ENCODE peak calls at places on chromosome 12, in six cellular contexts. U is MG63; R is A549; T is psoas muscle; L is activated CD8-positive, alpha-beta memory T cell treated with anti-CD3 and anti-CD28 coated beads, Interleukin-2, amount 50 U/mL, for 4 hours; M is NCI-H1694. C is an unnamed sample.

GRCh38 chr12:90076851-90077319 is 368.2 kb upstream of the ATP2B1 start:
- DNase-seq in U (no peak), R (no peak), T (no peak), L (no peak), M (no peak), C (no peak)

GRCh38 chr12:107439101-107439738 is 246.4 kb upstream of the PWP1 start:
- DNase-seq in U (no peak), R (no peak), T (no peak), L (no peak), M (no peak), C (no peak)

GRCh38 chr12:122005252-122005651 is 16.4 kb upstream of the BCL7A start:
- DNase-seq in U (no peak), R (no peak), T (no peak), L (no peak), M (no peak), C (no peak)

GRCh38 chr12:48973531-48973930 is 2.0 kb upstream of the WNT10B start:
- DNase-seq in U (no peak), R (no peak), T (peak), L (no peak), M (no peak), C (no peak)

GRCh38 chr12:38892090-38892786 is 13.2 kb downstream of the CPNE8 start:
- DNase-seq in U (peak), R (peak), T (no peak), L (no peak), M (no peak), C (no peak)

GRCh38 chr12:80000831-80001230 is 65.9 kb upstream of the PPP1R12A start:
- DNase-seq in U (no peak), R (no peak), T (no peak), L (no peak), M (no peak), C (no peak)

GRCh38 chr12:20711846-20712245 is 16.7 kb downstream of the SLCO1C1 start:
- DNase-seq in U (no peak), R (no peak), T (no peak), L (no peak), M (no peak), C (no peak)

GRCh38 chr12:47509398-47509851 is 196.4 kb downstream of the RPAP3 start:
- DNase-seq in U (peak), R (no peak), T (no peak), L (no peak), M (no peak), C (no peak)

GRCh38 chr12:67269632-67270578 is 747 bp downstream of the CAND1 start:
- DNase-seq in U (peak), R (peak), T (peak), L (peak), M (no peak), C (peak)

GRCh38 chr12:57232156-57232756 is 2.7 kb downstream of the SHMT2 start:
- DNase-seq in U (peak), R (no peak), T (no peak), L (no peak), M (no peak), C (no peak)

GRCh38 chr12:64080319-64081008 is 141.6 kb downstream of the KICS2 start:
- DNase-seq in U (no peak), R (no peak), T (no peak), L (no peak), M (no peak), C (no peak)

GRCh38 chr12:113860950-113861349 is 105.2 kb downstream of the RBM19 start:
- DNase-seq in U (peak), R (peak), T (no peak), L (no peak), M (no peak), C (no peak)

GRCh38 chr12:28998662-28999120 is 150.4 kb upstream of the FAR2 start:
- DNase-seq in U (no peak), R (peak), T (no peak), L (no peak), M (peak), C (peak)

GRCh38 chr12:51631021-51631420 is 40.0 kb downstream of the SCN8A start:
- DNase-seq in U (no peak), R (no peak), T (no peak), L (no peak), M (no peak), C (peak)

GRCh38 chr12:107349008-107349747 is 255.8 kb upstream of the CRY1 start:
- DNase-seq in U (peak), R (peak), T (no peak), L (no peak), M (peak), C (no peak)

GRCh38 chr12:89825591-89826449 is 117.2 kb upstream of the ATP2B1 start:
- DNase-seq in U (no peak), R (peak), T (no peak), L (no peak), M (no peak), C (no peak)

GRCh38 chr12:88188180-88188579 is 46.1 kb downstream of the TMTC3 start:
- DNase-seq in U (no peak), R (no peak), T (no peak), L (no peak), M (no peak), C (no peak)

GRCh38 chr12:122979908-122980191 is 631 bp upstream of the ARL6IP4 start:
- DNase-seq in U (no peak), R (no peak), T (no peak), L (no peak), M (no peak), C (no peak)

GRCh38 chr12:57237952-57238853 is 8.7 kb downstream of the SHMT2 start:
- DNase-seq in U (no peak), R (no peak), T (peak), L (no peak), M (peak), C (no peak)

GRCh38 chr12:53211476-53212381 is 4.7 kb upstream of the ITGB7 start:
- DNase-seq in U (no peak), R (no peak), T (no peak), L (no peak), M (no peak), C (no peak)

GRCh38 chr12:57185403-57185802 is 31.2 kb upstream of the NXPH4 start:
- DNase-seq in U (no peak), R (no peak), T (no peak), L (no peak), M (no peak), C (no peak)

GRCh38 chr12:29148958-29149690 is at the start of gene FAR2:
- DNase-seq in U (peak), R (peak), T (peak), L (peak), M (no peak), C (peak)

GRCh38 chr12:64373204-64373603 is 17.4 kb downstream of the C12orf56 start:
- DNase-seq in U (no peak), R (no peak), T (no peak), L (no peak), M (no peak), C (no peak)

GRCh38 chr12:95687937-95688336 is 102.6 kb downstream of the NTN4 start:
- DNase-seq in U (no peak), R (no peak), T (no peak), L (no peak), M (no peak), C (no peak)

GRCh38 chr12:53076461-53076860 is 2.7 kb downstream of the SPRYD3 start:
- DNase-seq in U (no peak), R (no peak), T (no peak), L (no peak), M (no peak), C (no peak)

GRCh38 chr12:50620050-50620974 is 115.5 kb downstream of the DIP2B start:
- DNase-seq in U (peak), R (no peak), T (no peak), L (no peak), M (peak), C (no peak)

GRCh38 chr12:111953455-111953854 is 59.5 kb downstream of the TMEM116 start:
- DNase-seq in U (no peak), R (no peak), T (no peak), L (no peak), M (no peak), C (no peak)

GRCh38 chr12:107243316-107243715 is 150.0 kb upstream of the CRY1 start:
- DNase-seq in U (no peak), R (no peak), T (no peak), L (no peak), M (peak), C (no peak)

GRCh38 chr12:120104924-120105323 is 11.6 kb downstream of the RAB35 start:
- DNase-seq in U (no peak), R (no peak), T (no peak), L (no peak), M (no peak), C (no peak)

GRCh38 chr12:52521175-52521574 is 981 bp upstream of the KRT5 start:
- DNase-seq in U (no peak), R (no peak), T (no peak), L (no peak), M (no peak), C (no peak)

GRCh38 chr12:104422441-104422840 is 34.3 kb upstream of the CHST11 start:
- DNase-seq in U (no peak), R (no peak), T (no peak), L (no peak), M (no peak), C (no peak)

GRCh38 chr12:111148005-111148404 is 220.9 kb downstream of the PHETA1 start:
- DNase-seq in U (no peak), R (no peak), T (no peak), L (no peak), M (no peak), C (no peak)

GRCh38 chr12:12158858-12159257 is 88.1 kb downstream of the BCL2L14 start:
- DNase-seq in U (peak), R (no peak), T (peak), L (no peak), M (no peak), C (no peak)

GRCh38 chr12:110077769-110078168 is 29.4 kb upstream of the C12orf76 start:
- DNase-seq in U (no peak), R (no peak), T (no peak), L (no peak), M (no peak), C (no peak)

GRCh38 chr12:795305-795704 is 42.9 kb downstream of the WNK1 start:
- DNase-seq in U (no peak), R (no peak), T (no peak), L (peak), M (no peak), C (no peak)

GRCh38 chr12:46267618-46268348 is 1.1 kb downstream of the SLC38A1 start:
- DNase-seq in U (peak), R (no peak), T (peak), L (peak), M (no peak), C (peak)

C was measured in cerebellum.